ENCODE peak calls at places on chromosomes 12 and 14, in six cellular contexts. One of them, this sample, is unnamed. For H3K4me1, the result is how much of the 10 kb centered on the place peaks cover.

GRCh38 chr12:117236456-117237001 is 46.3 kb upstream of the FBXO21 start:
- DNase-seq in kidney: peak
- DNase-seq in transverse colon: peak
- DNase-seq in heart left ventricle: peak
- DNase-seq in tibial artery: peak
- DNase-seq in BE2C: peak
- DNase-seq in this sample: peak

GRCh38 chr12:121579190-121579791 is 1.5 kb downstream of the KDM2B start:
- DNase-seq in kidney: peak
- DNase-seq in transverse colon: peak
- DNase-seq in heart left ventricle: peak
- DNase-seq in tibial artery: no peak
- DNase-seq in BE2C: no peak
- DNase-seq in this sample: peak

GRCh38 chr14:52064174-52064573 is 4.7 kb downstream of the NID2 start:
- DNase-seq in kidney: no peak
- DNase-seq in transverse colon: no peak
- DNase-seq in heart left ventricle: no peak
- DNase-seq in tibial artery: no peak
- DNase-seq in BE2C: no peak
- DNase-seq in this sample: no peak

GRCh38 chr14:68682166-68683103 is 110.4 kb downstream of the ZFP36L1 start:
- DNase-seq in kidney: no peak
- DNase-seq in transverse colon: peak
- DNase-seq in heart left ventricle: peak
- DNase-seq in tibial artery: peak
- DNase-seq in BE2C: no peak
- DNase-seq in this sample: peak

GRCh38 chr12:120257041-120257821 is 8.3 kb downstream of the PXN start:
- DNase-seq in kidney: peak
- DNase-seq in transverse colon: no peak
- DNase-seq in heart left ventricle: peak
- DNase-seq in tibial artery: peak
- DNase-seq in BE2C: peak
- DNase-seq in this sample: no peak

GRCh38 chr14:68708343-68708742 is 84.5 kb downstream of the ZFP36L1 start:
- DNase-seq in kidney: no peak
- DNase-seq in transverse colon: no peak
- DNase-seq in heart left ventricle: no peak
- DNase-seq in tibial artery: no peak
- DNase-seq in BE2C: no peak
- DNase-seq in this sample: no peak

GRCh38 chr12:91732086-91732485 is 413.6 kb downstream of the BTG1 start:
- DNase-seq in kidney: no peak
- DNase-seq in transverse colon: no peak
- DNase-seq in heart left ventricle: no peak
- DNase-seq in tibial artery: no peak
- DNase-seq in BE2C: no peak
- DNase-seq in this sample: no peak

GRCh38 chr12:1907652-1908611 is 10.5 kb downstream of the CACNA2D4 start:
- DNase-seq in kidney: peak
- DNase-seq in transverse colon: peak
- DNase-seq in heart left ventricle: no peak
- DNase-seq in tibial artery: no peak
- DNase-seq in BE2C: peak
- DNase-seq in this sample: peak

GRCh38 chr12:66011731-66012130 is 118.8 kb downstream of the LLPH start:
- DNase-seq in kidney: no peak
- DNase-seq in transverse colon: no peak
- DNase-seq in heart left ventricle: no peak
- DNase-seq in tibial artery: no peak
- DNase-seq in BE2C: no peak
- DNase-seq in this sample: no peak

GRCh38 chr12:46164186-46164585 is 104.7 kb downstream of the SLC38A1 start:
- DNase-seq in kidney: no peak
- DNase-seq in transverse colon: no peak
- DNase-seq in heart left ventricle: no peak
- DNase-seq in tibial artery: no peak
- DNase-seq in BE2C: no peak
- DNase-seq in this sample: no peak

DNA sequence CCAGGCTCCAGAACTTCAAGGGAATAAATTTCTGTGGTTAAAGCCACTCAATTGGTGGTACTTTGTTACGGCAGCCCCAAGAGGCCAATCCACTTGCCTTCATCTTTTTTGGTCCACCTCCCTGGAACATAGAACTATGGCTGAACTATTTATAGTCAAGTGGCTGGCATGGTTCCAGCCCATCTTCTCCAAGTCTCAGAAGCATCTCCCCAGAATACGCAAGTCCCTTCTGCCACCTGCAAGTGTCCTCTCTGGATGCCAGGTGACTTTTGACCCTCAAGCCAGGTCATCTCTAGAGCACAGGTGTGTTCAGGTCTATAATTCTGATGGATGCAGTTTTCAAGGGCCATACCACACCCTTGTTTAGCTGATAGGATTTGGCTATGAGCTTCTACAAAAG is 371.5 kb downstream of the AACS start:
- DNase-seq in kidney: no peak
- DNase-seq in transverse colon: no peak
- DNase-seq in heart left ventricle: no peak
- DNase-seq in tibial artery: no peak
- DNase-seq in BE2C: no peak
- DNase-seq in this sample: no peak
- TF ChIP-seq CTCF in kidney: no peak
- TF ChIP-seq CTCF in transverse colon: no peak
- TF ChIP-seq CTCF in heart left ventricle: no peak
- TF ChIP-seq CTCF in tibial artery: no peak
- TF ChIP-seq CTCF in BE2C: no peak
- TF ChIP-seq CTCF in this sample: no peak

DNA sequence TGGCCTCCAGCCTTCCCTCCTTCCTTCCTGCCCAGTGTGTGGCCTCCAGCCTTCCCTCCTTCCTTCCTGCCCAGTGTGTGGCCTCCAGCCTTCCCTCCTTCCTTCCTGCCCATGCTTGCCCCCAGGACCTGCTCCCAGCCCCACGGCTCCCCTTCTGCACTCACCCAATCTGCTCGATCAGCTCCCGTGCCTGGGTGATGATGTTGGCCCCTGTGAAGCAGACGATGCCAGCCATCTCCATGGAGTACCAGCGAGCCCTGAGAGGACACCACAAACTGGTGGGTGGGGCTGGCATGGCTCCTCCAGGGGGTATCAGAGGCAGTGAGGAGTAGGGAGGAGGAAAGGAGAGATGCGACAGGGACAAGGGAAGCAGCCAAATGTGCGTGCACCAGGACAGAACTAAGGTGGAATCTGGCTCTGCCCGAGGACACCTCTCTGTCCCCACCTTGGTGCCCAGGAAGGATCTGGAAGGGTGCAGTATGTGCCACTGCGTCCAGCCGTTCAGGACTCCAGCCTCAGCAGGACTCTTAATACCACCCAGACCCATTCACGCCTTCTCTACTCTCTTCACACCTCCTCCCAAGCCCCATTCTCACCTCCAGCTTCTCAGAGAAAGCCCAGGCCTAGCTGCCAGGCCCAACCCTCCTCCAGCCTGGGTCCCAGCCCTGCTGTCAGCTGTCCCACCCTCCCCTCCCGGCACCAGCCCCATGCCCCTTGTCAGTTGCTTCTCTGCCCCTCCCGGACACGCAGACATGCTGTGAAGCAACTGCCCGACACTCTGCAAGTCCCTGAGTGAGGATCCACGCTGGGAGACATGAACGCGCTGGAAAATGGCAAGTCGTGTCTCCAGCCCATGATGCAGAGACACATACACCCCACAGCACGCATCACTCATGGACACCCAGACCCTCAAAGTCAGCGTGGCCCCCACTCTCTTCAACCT is 22.7 kb downstream of the POLE start:
- DNase-seq in kidney: no peak
- DNase-seq in transverse colon: no peak
- DNase-seq in heart left ventricle: no peak
- DNase-seq in tibial artery: no peak
- DNase-seq in BE2C: no peak
- DNase-seq in this sample: no peak
- H3K4me1 ChIP-seq in kidney: under half
- H3K4me1 ChIP-seq in transverse colon: under half
- H3K4me1 ChIP-seq in heart left ventricle: under half
- H3K4me1 ChIP-seq in tibial artery: under half
- H3K4me1 ChIP-seq in BE2C: under half
- H3K4me1 ChIP-seq in this sample: under half

GRCh38 chr12:6959376-6960290 is 8.5 kb downstream of the PTPN6 start:
- DNase-seq in kidney: no peak
- DNase-seq in transverse colon: no peak
- DNase-seq in heart left ventricle: peak
- DNase-seq in tibial artery: no peak
- DNase-seq in BE2C: peak
- DNase-seq in this sample: peak
- H3K4me3 ChIP-seq in kidney: no peak
- H3K4me3 ChIP-seq in transverse colon: no peak
- H3K4me3 ChIP-seq in heart left ventricle: peak
- H3K4me3 ChIP-seq in tibial artery: no peak
- H3K4me3 ChIP-seq in BE2C: no peak
- H3K4me3 ChIP-seq in this sample: peak

GRCh38 chr12:132099739-132100138 is 44.4 kb downstream of the DDX51 start:
- DNase-seq in kidney: no peak
- DNase-seq in transverse colon: no peak
- DNase-seq in heart left ventricle: no peak
- DNase-seq in tibial artery: no peak
- DNase-seq in BE2C: no peak
- DNase-seq in this sample: no peak
- TF ChIP-seq CTCF in kidney: no peak
- TF ChIP-seq CTCF in transverse colon: no peak
- TF ChIP-seq CTCF in heart left ventricle: no peak
- TF ChIP-seq CTCF in tibial artery: no peak
- TF ChIP-seq CTCF in BE2C: no peak
- TF ChIP-seq CTCF in this sample: no peak

This sample was measured in upper lobe of right lung.